ENCODE peak calls at places on chromosomes 4 and X, in seven cellular contexts. O is Peyer's patch; R is glutamatergic neuron; T is ELR; M is left colon; E is activated CD4-positive, alpha-beta T cell treated with anti-CD3 and anti-CD28 coated beads, Interleukin-2, amount 10 ng/mL, durations not matched to agents 7 days and 5 days; I is stimulated activated naive B cell treated with anti-CD40 and anti-IgM and Interleukin-4, amounts not matched to agents 10 μg/mL and 1 μg/mL and 100 μg/mL, for 72 hours. Q is an unnamed sample.
A peak's percentile ranks its signal among the peaks of the same experiment; 100 is the strongest.

GRCh38 chrX:71439898-71440297 is 73.7 kb downstream of the TAF1 start:
- DNase-seq in O (no peak), R (no peak), T (no peak), M (no peak), E (no peak), I (no peak), Q (no peak)

GRCh38 chr4:185036842-185037241 is 18.6 kb downstream of the HELT start:
- DNase-seq in O (no peak), R (no peak), T (no peak), M (no peak), E (no peak), I (no peak), Q (no peak)

GRCh38 chrX:122625821-122626220 is 558.3 kb upstream of the GRIA3 start:
- DNase-seq in O (no peak), R (no peak), T (peak; percentile 23), M (no peak), E (no peak), I (no peak), Q (peak; percentile 5)

GRCh38 chrX:120499301-120500097 is 30.4 kb upstream of the LAMP2 start:
- DNase-seq in O (no peak), R (no peak), T (no peak), M (no peak), E (no peak), I (no peak), Q (no peak)

GRCh38 chr4:115648786-115649185 is 535.4 kb upstream of the NDST4 start:
- DNase-seq in O (no peak), R (no peak), T (no peak), M (no peak), E (no peak), I (no peak), Q (no peak)

GRCh38 chr4:158805628-158806471 is 37.0 kb downstream of the FNIP2 start:
- DNase-seq in O (no peak), R (peak; percentile 27), T (peak; percentile 30), M (no peak), E (no peak), I (no peak), Q (peak; percentile 62)

GRCh38 chr4:147831452-147832192 is 99.7 kb downstream of the ARHGAP10 start:
- DNase-seq in O (no peak), R (no peak), T (peak; percentile 97), M (no peak), E (no peak), I (no peak), Q (peak; percentile 96)

GRCh38 chrX:12241026-12241425 is 102.8 kb downstream of the FRMPD4 start:
- DNase-seq in O (no peak), R (no peak), T (peak; percentile 45), M (no peak), E (no peak), I (no peak), Q (no peak)

GRCh38 chr4:102438873-102439614 is 62.1 kb upstream of the NFKB1 start:
- DNase-seq in O (no peak), R (no peak), T (peak; percentile 92), M (no peak), E (no peak), I (no peak), Q (peak; percentile 94)

Q was measured in kidney tubule cell.